ENCODE peak calls at places on chromosome 9, in ten cellular contexts. T is astrocyte, V is GM23248, H is lung, P is OCI-LY7, Y is tibial nerve, B is GM23338, M is uterus, R is breast epithelium, X is small intestine. J is an unnamed sample. For H3K4me1, the result is how much of the 10 kb centered on the place peaks cover.

GRCh38 chr9:117247271-117247670 is 167.6 kb downstream of the ASTN2 start:
- DNase-seq in H (no peak), M (no peak), P (peak), R (no peak), Y (no peak), T (no peak), B (peak), X (peak), V (peak), J (no peak)

GRCh38 chr9:76560481-76560891 is 101.5 kb downstream of the GCNT1 start:
- DNase-seq in H (no peak), B (no peak), X (no peak), Y (no peak), P (no peak), R (no peak), T (peak), V (peak), M (no peak), J (no peak)

GRCh38 chr9:137179761-137180160 is 7.9 kb upstream of the TMEM210 start:
- DNase-seq in V (no peak), Y (no peak), T (no peak), M (no peak), H (no peak), X (no peak), B (no peak), P (no peak), R (no peak), J (no peak)

GRCh38 chr9:101915479-101915878 is 177.0 kb upstream of the GRIN3A start:
- DNase-seq in M (no peak), B (no peak), T (no peak), R (no peak), H (no peak), P (no peak), X (no peak), Y (no peak), V (no peak), J (no peak)

GRCh38 chr9:118262191-118262590 is 558.0 kb downstream of the TLR4 start:
- DNase-seq in P (no peak), Y (no peak), T (no peak), X (no peak), R (no peak), M (no peak), V (no peak), H (no peak), B (no peak), J (no peak)

GRCh38 chr9:93656426-93657222 is 80.2 kb downstream of the PHF2 start:
- DNase-seq in Y (no peak), P (no peak), H (no peak), X (no peak), B (no peak), T (no peak), R (peak), V (no peak), M (no peak), J (no peak)

GRCh38 chr9:108473209-108474112 is 382.3 kb downstream of the ACTL7B start:
- DNase-seq in X (no peak), P (no peak), M (peak), T (peak), B (no peak), H (no peak), R (no peak), Y (peak), V (peak), J (no peak)

GRCh38 chr9:2477755-2478154 is 143.8 kb upstream of the VLDLR start:
- DNase-seq in X (no peak), M (no peak), R (no peak), V (no peak), Y (no peak), T (no peak), P (no peak), H (no peak), B (no peak), J (no peak)

GRCh38 chr9:2024888-2025781 is 10.0 kb downstream of the SMARCA2 start:
- DNase-seq in R (no peak), P (no peak), B (peak), H (no peak), M (no peak), T (no peak), X (peak), V (no peak), Y (no peak), J (no peak)

GRCh38 chr9:2055203-2055658 is 40.1 kb downstream of the SMARCA2 start:
- DNase-seq in V (peak), B (no peak), R (no peak), Y (no peak), P (no peak), H (no peak), X (no peak), M (no peak), T (peak), J (no peak)

GRCh38 chr9:127968046-127968445 is 12.7 kb downstream of the EEIG1 start:
- DNase-seq in X (peak), H (no peak), R (no peak), M (no peak), B (no peak), V (peak), Y (no peak), T (peak), P (no peak), J (peak)

GRCh38 chr9:27634879-27635278 is 61.6 kb upstream of the C9orf72 start:
- DNase-seq in T (no peak), M (no peak), H (no peak), B (no peak), P (no peak), R (no peak), Y (no peak), V (no peak), X (no peak), J (no peak)

GRCh38 chr9:71766663-71767062 is 1.6 kb downstream of the CEMIP2 start:
- DNase-seq in R (no peak), T (no peak), P (no peak), M (no peak), B (no peak), H (no peak), V (no peak), X (peak), Y (no peak), J (peak)

GRCh38 chr9:71758277-71758676 is 10.0 kb downstream of the CEMIP2 start:
- DNase-seq in H (no peak), V (no peak), R (no peak), Y (no peak), P (no peak), B (peak), M (no peak), T (no peak), X (no peak), J (no peak)

GRCh38 chr9:9299134-9299533 is 1313.7 kb downstream of the PTPRD start:
- DNase-seq in V (no peak), B (peak), H (no peak), P (no peak), X (no peak), T (no peak), Y (no peak), R (no peak), M (no peak), J (no peak)

GRCh38 chr9:15086096-15087030 is 176.1 kb upstream of the FREM1 start:
- DNase-seq in T (no peak), P (no peak), X (no peak), V (peak), B (no peak), Y (no peak), R (no peak), M (no peak), H (no peak), J (no peak)

GRCh38 chr9:36132081-36132480 is 4.5 kb upstream of the GLIPR2 start:
- DNase-seq in H (no peak), M (no peak), P (no peak), B (no peak), Y (no peak), V (peak), X (no peak), T (peak), R (no peak), J (no peak)

GRCh38 chr9:36924071-36924470 is 110.0 kb downstream of the PAX5 start:
- DNase-seq in M (no peak), P (no peak), X (no peak), V (peak), R (no peak), H (no peak), Y (no peak), T (peak), B (no peak), J (no peak)

GRCh38 chr9:128479262-128479661 is 23.5 kb downstream of the ODF2 start:
- DNase-seq in R (no peak), Y (no peak), T (no peak), V (no peak), H (no peak), M (no peak), P (no peak), B (no peak), X (no peak), J (no peak)

GRCh38 chr9:131469951-131470350 is 32.8 kb upstream of the POMT1 start:
- DNase-seq in R (peak), Y (no peak), B (no peak), M (no peak), T (no peak), H (no peak), X (no peak), P (no peak), V (no peak), J (no peak)

GRCh38 chr9:4741365-4742031 is 496 bp upstream of the AK3 start:
- DNase-seq in X (peak), T (no peak), B (peak), P (peak), Y (no peak), H (peak), R (no peak), M (no peak), V (peak), J (peak)

GRCh38 chr9:109574061-109574882 is 76.2 kb upstream of the PTPN3 start:
- DNase-seq in R (no peak), T (peak), V (peak), H (peak), B (peak), Y (peak), P (peak), X (peak), M (no peak), J (no peak)

GRCh38 chr9:135760465-135760864 is 58.5 kb downstream of the KCNT1 start:
- DNase-seq in H (no peak), Y (no peak), B (no peak), X (no peak), M (no peak), R (no peak), V (no peak), P (no peak), T (no peak), J (no peak)

GRCh38 chr9:96522371-96522770 is 72.4 kb downstream of the HABP4 start:
- DNase-seq in V (no peak), B (no peak), H (no peak), X (no peak), M (no peak), Y (no peak), P (no peak), R (no peak), T (no peak), J (no peak)

DNA sequence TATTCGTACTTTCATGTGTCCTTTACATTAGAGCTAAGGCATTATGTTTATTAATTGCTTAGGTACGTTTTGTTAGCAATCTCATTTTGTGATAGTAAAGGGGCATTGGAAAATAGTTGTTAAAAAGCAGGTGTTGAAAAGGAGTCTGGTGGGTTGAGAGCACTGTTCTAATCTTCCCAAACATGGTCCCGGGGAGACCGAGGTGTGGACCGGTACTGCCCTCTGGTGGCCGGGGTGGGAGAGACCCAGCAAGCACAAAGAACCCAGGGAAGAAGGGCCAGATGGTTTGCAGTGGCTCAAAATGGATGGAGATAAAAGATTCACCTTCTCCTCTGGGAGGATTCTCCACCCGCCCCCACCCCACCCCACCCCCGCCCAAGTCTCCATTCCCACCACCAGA is 26.1 kb downstream of the IDNK start:
- DNase-seq in R (peak), X (peak), P (peak), H (peak), M (peak), Y (peak), T (no peak), V (peak), B (peak), J (peak)
- H3K4me1 ChIP-seq in R (under half), X (under half), P (under half), H (under half), M (under half), Y (under half), T (under half), V (under half), B (under half), J (under half)

DNA sequence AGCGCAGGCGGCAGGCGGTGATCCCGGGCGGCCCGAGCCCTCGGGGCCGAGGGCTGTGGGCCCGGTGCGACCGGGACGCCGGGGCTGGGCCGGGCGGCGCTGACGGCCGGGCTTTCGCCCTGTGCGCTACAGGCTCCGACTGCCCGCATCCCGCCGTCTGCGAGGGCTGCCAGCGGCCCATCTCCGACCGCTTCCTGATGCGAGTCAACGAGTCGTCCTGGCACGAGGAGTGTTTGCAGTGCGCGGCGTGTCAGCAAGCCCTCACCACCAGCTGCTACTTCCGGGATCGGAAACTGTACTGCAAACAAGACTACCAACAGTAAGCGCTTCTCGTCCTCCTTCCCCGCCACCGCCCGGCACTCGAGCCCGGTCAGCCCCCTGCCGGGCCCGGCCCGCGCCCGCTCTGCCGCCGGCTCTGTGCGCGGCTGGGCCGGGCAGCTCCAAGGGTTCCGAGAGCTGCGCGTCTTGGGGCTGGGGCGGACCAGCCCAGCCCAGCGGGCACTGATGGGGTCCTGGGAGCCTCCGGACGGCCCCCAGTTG is 1.6 kb downstream of the LMX1B start:
- DNase-seq in V (peak), H (peak), B (peak), Y (peak), R (peak), P (no peak), T (no peak), M (no peak), X (peak), J (no peak)
- H3K4me1 ChIP-seq in V (under half), H (under half), B (half or more), Y (under half), R (under half), P (under half), T (under half), M (under half), X (under half), J (under half)

DNA sequence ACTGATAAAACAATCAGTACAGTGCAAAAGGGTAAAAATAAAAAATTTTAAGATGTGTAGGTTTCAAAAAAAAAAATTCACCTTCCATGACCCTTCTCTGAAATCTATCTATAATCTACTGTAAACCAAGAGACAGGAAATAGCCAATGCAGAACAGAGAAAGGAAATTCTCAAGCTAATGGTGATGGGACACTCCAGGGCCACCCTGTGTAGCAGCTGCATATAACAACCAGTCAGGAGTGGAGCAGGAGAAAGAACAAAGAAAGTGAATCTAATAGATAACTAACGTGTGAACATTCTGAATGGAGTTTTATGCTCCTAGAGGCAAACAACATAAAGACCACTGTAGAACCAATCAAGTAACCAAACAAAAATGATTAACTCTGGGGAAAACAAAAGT is 16.6 kb downstream of the SPTLC1 start:
- DNase-seq in R (no peak), M (no peak), T (no peak), H (no peak), X (no peak), V (no peak), Y (no peak), P (no peak), B (no peak), J (no peak)
- H3K4me1 ChIP-seq in R (under half), M (under half), T (under half), H (under half), X (under half), V (under half), Y (under half), P (under half), B (under half), J (under half)

GRCh38 chr9:34793428-34793827 is 83.5 kb upstream of the CCL21 start:
- DNase-seq in V (no peak), Y (no peak), T (no peak), M (no peak), X (no peak), B (no peak), P (peak), R (no peak), H (no peak), J (no peak)
- H3K4me1 ChIP-seq in V (under half), Y (under half), T (under half), M (under half), X (under half), B (under half), P (under half), R (under half), H (under half), J (under half)

DNA sequence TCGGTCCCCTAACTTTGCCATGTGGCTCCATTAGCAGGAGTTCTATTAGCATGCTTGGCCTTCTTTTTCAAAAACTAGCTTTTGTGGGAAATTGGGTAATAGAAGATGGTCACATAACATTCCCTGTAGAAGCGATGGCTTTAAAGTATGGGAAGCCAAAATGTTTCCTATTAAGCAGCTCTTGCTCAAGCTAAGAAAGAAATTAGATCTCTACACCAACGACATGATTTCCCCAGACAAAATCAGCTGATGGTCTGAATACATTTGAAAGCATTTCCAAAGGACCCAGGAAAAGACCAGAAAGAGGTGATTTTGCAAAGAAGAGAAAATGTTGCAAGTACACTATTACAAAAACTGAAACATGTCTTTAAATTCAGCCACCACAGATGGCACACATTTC is 4.8 kb upstream of the NFIL3 start:
- DNase-seq in T (no peak), X (no peak), V (peak), H (no peak), R (no peak), M (no peak), B (no peak), Y (no peak), P (no peak), J (no peak)
- H3K4me1 ChIP-seq in T (under half), X (under half), V (under half), H (under half), R (under half), M (under half), B (under half), Y (under half), P (under half), J (under half)

GRCh38 chr9:113598883-113599282 is 135.4 kb downstream of the RGS3 start:
- DNase-seq in X (no peak), M (no peak), T (no peak), R (no peak), V (peak), P (no peak), Y (no peak), B (no peak), H (no peak), J (no peak)
- H3K4me1 ChIP-seq in X (under half), M (under half), T (half or more), R (under half), V (half or more), P (under half), Y (under half), B (under half), H (under half), J (under half)

GRCh38 chr9:112121633-112122032 is 53.5 kb downstream of the SUSD1 start:
- DNase-seq in R (no peak), B (no peak), X (no peak), P (no peak), V (no peak), H (no peak), Y (no peak), T (no peak), M (no peak), J (no peak)

GRCh38 chr9:112124156-112124555 is 50.9 kb downstream of the SUSD1 start:
- DNase-seq in M (no peak), T (no peak), H (peak), P (no peak), V (no peak), Y (no peak), B (no peak), X (no peak), R (no peak), J (no peak)

GRCh38 chr9:112120046-112120373 is 55.1 kb downstream of the SUSD1 start:
- DNase-seq in B (no peak), H (no peak), M (no peak), V (no peak), R (no peak), T (no peak), Y (no peak), X (no peak), P (no peak), J (no peak)

GRCh38 chr9:112119225-112120045 is 55.7 kb downstream of the SUSD1 start:
- DNase-seq in R (no peak), B (no peak), P (no peak), Y (no peak), V (no peak), M (no peak), X (peak), H (peak), T (peak), J (no peak)

DNA sequence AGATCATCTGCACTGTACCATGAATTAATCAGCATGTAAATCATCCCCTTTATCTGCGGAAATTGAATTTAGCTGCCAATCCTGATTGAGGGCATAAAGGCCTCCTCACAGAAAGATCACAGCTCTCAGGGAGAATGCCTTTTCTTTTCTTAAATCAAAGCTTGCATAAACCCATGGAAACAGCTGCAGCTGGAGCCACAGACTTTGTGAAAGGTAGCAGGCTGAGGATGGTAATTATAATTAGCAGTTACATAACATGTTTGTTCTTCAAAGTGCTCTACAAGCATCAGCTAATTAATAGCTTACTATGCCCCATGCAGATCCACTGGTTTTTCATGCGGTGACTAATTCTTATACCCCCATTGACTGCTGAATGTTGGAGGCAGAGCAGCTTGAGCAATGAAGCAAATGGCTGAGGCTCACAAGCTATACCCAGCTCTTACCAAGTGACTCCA is 54.6 kb downstream of the SUSD1 start:
- DNase-seq in R (no peak), T (peak), X (peak), B (peak), V (peak), Y (no peak), M (no peak), H (no peak), P (no peak), J (no peak)
- H3K4me1 ChIP-seq in R (under half), T (under half), X (under half), B (under half), V (under half), Y (under half), M (under half), H (under half), P (under half), J (under half)

GRCh38 chr9:105269593-105269992 is 25.1 kb downstream of the SLC44A1 start:
- DNase-seq in B (no peak), M (no peak), T (no peak), X (no peak), H (no peak), P (no peak), V (no peak), Y (no peak), R (no peak), J (no peak)

GRCh38 chr9:105275938-105276337 is 31.5 kb downstream of the SLC44A1 start:
- DNase-seq in X (no peak), R (no peak), B (no peak), H (peak), T (no peak), P (no peak), V (no peak), Y (no peak), M (no peak), J (no peak)

GRCh38 chr9:105270711-105271110 is 26.3 kb downstream of the SLC44A1 start:
- DNase-seq in M (no peak), H (no peak), Y (no peak), P (no peak), X (no peak), B (no peak), T (no peak), V (no peak), R (no peak), J (no peak)
- H3K4me1 ChIP-seq in M (under half), H (under half), Y (under half), P (under half), X (under half), B (under half), T (under half), V (under half), R (under half), J (under half)